ENCODE peak calls at places on chromosomes 4 and X, in nine cellular contexts. X is Calu3, I is fibroblast of mammary gland, W is mesothelial cell of epicardium, M is upper lobe of left lung, L is Caco-2, F is foreskin fibroblast, U is keratinocyte, S is left lung. K is an unnamed sample.

GRCh38 chrX:23784487-23785301 is 1.7 kb downstream of the SAT1 start:
- DNase-seq in X (no peak), I (peak), W (no peak), M (no peak), L (no peak), F (peak), U (no peak), S (no peak), K (no peak)

GRCh38 chr4:138494931-138495330 is 252.8 kb upstream of the SLC7A11 start:
- DNase-seq in X (peak), I (peak), W (no peak), M (no peak), L (peak), F (no peak), U (no peak), S (no peak), K (no peak)

GRCh38 chr4:74237425-74237966 is 70.8 kb upstream of the EPGN start:
- DNase-seq in X (no peak), I (no peak), W (no peak), M (no peak), L (no peak), F (no peak), U (no peak), S (no peak), K (no peak)

GRCh38 chrX:108105473-108105872 is 13.9 kb downstream of the ATG4A start:
- DNase-seq in X (no peak), I (no peak), W (no peak), M (no peak), L (no peak), F (no peak), U (no peak), S (no peak), K (no peak)

GRCh38 chr4:1026115-1026514 is 14.7 kb downstream of the FGFRL1 start:
- DNase-seq in X (peak), I (no peak), W (no peak), M (no peak), L (no peak), F (no peak), U (no peak), S (no peak), K (peak)

GRCh38 chrX:82658492-82658891 is 849.6 kb upstream of the POU3F4 start:
- DNase-seq in X (no peak), I (no peak), W (no peak), M (no peak), L (no peak), F (no peak), U (no peak), S (no peak), K (no peak)

GRCh38 chr4:141571368-141571767 is 65.0 kb upstream of the IL15 start:
- DNase-seq in X (no peak), I (peak), W (no peak), M (no peak), L (no peak), F (peak), U (no peak), S (no peak), K (no peak)

GRCh38 chr4:153790962-153791551 is 2.2 kb upstream of the SFRP2 start:
- DNase-seq in X (peak), I (peak), W (peak), M (no peak), L (no peak), F (no peak), U (no peak), S (no peak), K (peak)

GRCh38 chr4:6424425-6424824 is 48.0 kb downstream of the PPP2R2C start:
- DNase-seq in X (no peak), I (no peak), W (no peak), M (no peak), L (no peak), F (no peak), U (no peak), S (no peak), K (no peak)

GRCh38 chr4:116400480-116400879 is 684.9 kb downstream of the TRAM1L1 start:
- DNase-seq in X (no peak), I (no peak), W (no peak), M (no peak), L (no peak), F (no peak), U (no peak), S (no peak), K (no peak)

GRCh38 chr4:48780867-48781219 is 764 bp upstream of the FRYL start:
- DNase-seq in X (peak), I (peak), W (no peak), M (no peak), L (no peak), F (peak), U (no peak), S (peak), K (no peak)

GRCh38 chrX:114903618-114904017 is 113.8 kb downstream of the IL13RA2 start:
- DNase-seq in X (no peak), I (no peak), W (no peak), M (no peak), L (no peak), F (no peak), U (no peak), S (no peak), K (no peak)

GRCh38 chr4:68021185-68021584 is 57.9 kb upstream of the TMPRSS11A start:
- DNase-seq in X (peak), I (peak), W (no peak), M (no peak), L (no peak), F (no peak), U (peak), S (no peak), K (no peak)

GRCh38 chr4:8911311-8912088 is 39.9 kb upstream of the HMX1 start:
- DNase-seq in X (no peak), I (peak), W (no peak), M (peak), L (no peak), F (peak), U (no peak), S (peak), K (no peak)

DNA sequence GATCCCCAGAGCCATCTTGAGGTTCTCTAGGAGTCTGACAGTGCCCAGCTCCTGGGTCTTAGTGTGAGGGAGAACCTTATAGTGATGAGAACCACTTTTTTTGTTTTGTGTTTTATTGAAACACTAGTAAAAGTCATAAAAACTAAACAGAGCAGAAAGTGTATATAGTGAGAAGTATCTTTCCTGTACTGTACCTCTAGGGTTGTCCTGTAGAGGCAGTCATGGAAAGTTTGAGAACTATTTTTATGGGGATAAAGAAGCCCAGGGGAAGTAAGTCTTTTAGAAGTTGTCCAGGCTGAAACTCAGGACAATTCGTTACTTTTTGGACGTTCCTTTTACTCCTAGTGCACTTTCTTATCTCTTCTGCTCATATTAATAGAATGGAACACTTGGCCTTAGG is 40.9 kb downstream of the ADH5 start:
- DNase-seq in X (no peak), I (no peak), W (no peak), M (no peak), L (no peak), F (no peak), U (no peak), S (no peak), K (no peak)
- TF ChIP-seq CTCF in X (no peak), I (no peak), W (no peak), M (no peak), L (no peak), F (no peak), U (no peak), S (no peak), K (no peak)

GRCh38 chr4:82890913-82891727 is at the start of gene SEC31A:
- DNase-seq in X (peak), I (peak), W (peak), M (peak), L (peak), F (peak), U (no peak), S (peak), K (peak)
- TF ChIP-seq CTCF in X (no peak), I (no peak), W (no peak), M (peak), L (no peak), F (no peak), U (no peak), S (no peak), K (no peak)

DNA sequence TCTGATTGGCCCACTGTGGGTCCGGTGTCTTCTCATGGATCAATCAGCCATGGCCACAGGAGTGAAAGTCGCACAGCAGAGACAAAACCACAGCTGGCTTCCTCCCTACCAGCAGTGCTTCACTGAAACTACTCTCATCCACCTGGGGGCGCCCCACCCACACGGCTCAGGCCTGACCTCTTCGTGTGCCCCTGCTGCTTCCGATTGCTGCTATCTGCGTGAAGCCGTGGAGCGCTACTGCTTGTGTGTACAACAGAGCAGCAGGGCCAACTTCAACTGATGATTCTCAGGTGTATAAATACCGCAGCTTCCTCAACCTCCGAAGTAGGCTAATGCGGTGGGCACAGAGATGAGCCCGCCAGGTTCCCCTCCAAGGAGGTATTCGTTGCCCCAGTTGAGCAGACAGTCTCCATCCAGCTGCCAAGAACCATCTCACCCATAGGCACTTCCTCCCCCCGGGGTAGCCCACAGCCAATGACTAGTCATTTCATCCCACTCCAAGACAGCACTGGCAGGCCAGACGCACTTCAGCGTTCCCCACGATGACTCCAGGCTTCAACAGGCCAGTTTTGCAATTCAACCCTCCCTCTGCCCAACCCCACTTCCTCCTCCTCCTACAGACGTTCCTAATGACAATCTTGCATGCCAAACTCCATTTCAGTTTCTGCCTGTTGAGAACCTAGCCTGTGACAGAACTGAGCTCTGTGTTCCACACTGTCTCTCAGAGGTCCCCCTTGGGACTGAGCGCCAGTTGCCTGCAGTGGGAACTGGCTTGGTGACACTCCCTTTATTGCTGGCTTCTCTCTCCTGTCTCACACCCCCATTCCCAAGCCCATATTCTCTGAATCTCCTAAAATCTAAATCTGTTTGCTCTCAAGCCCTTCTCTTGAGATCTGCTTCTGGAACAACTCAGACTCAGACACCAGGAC is 41.3 kb upstream of the ATP6AP2 start:
- DNase-seq in X (peak), I (peak), W (no peak), M (peak), L (no peak), F (peak), U (no peak), S (peak), K (peak)
- TF ChIP-seq CTCF in X (no peak), I (no peak), W (no peak), M (no peak), L (no peak), F (no peak), U (no peak), S (no peak), K (peak)

GRCh38 chr4:55032179-55032578 is 93.2 kb downstream of the KDR start:
- DNase-seq in X (no peak), I (no peak), W (no peak), M (no peak), L (no peak), F (no peak), U (no peak), S (no peak), K (no peak)

GRCh38 chr4:55029838-55030503 is 95.4 kb downstream of the KDR start:
- DNase-seq in X (no peak), I (no peak), W (no peak), M (no peak), L (no peak), F (no peak), U (no peak), S (no peak), K (no peak)

GRCh38 chr4:55029321-55029720 is 96.1 kb downstream of the KDR start:
- DNase-seq in X (no peak), I (no peak), W (no peak), M (no peak), L (no peak), F (no peak), U (no peak), S (no peak), K (no peak)

GRCh38 chr4:55031158-55031557 is 94.2 kb downstream of the KDR start:
- DNase-seq in X (no peak), I (no peak), W (no peak), M (no peak), L (no peak), F (no peak), U (no peak), S (no peak), K (no peak)

DNA sequence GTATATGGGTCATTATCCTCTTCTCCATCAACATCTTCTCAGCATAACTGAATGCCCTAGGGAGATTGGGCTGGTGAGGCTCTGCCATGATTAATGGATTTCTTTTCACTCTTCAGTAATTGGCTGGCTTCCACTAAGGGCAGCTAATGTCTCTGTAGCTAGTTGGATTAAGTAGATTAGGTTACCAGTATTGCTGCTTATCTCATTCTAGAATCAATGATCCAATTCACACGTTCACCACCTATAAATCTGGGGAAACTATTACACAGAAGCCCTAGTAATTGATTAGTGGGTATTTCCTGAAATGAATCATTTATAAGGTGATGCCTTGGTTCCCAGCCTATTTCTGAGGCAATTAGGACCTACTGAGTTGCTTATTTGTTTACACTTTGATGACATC is 94.8 kb downstream of the KDR start:
- DNase-seq in X (no peak), I (no peak), W (no peak), M (no peak), L (no peak), F (no peak), U (no peak), S (no peak), K (no peak)
- TF ChIP-seq CTCF in X (no peak), I (no peak), W (no peak), M (no peak), L (no peak), F (no peak), U (no peak), S (no peak), K (no peak)

GRCh38 chrX:46328133-46328532 is 217.1 kb downstream of the ZNF674 start:
- DNase-seq in X (no peak), I (no peak), W (no peak), M (no peak), L (no peak), F (no peak), U (no peak), S (no peak), K (no peak)
- TF ChIP-seq CTCF in X (no peak), I (no peak), W (no peak), M (no peak), L (no peak), F (no peak), U (no peak), S (no peak), K (no peak)

K was measured in GM10248.